ENCODE peak calls at places on chromosomes 1 and 21, in four cellular contexts. L, V, H and S are unnamed samples.

GRCh38 chr1:171433451-171433850 is 51.9 kb upstream of the PRRC2C start:
- DNase-seq in L (no peak), V (no peak), H (no peak), S (no peak)

GRCh38 chr21:26850116-26850643 is 5.0 kb upstream of the ADAMTS1 start:
- DNase-seq in L (peak), V (no peak), H (no peak), S (no peak)

GRCh38 chr1:186008920-186009737 is 274.9 kb downstream of the HMCN1 start:
- DNase-seq in L (no peak), V (no peak), H (no peak), S (no peak)

GRCh38 chr1:238895911-238896310 is 490.5 kb upstream of the CHRM3 start:
- DNase-seq in L (no peak), V (no peak), H (no peak), S (no peak)

GRCh38 chr1:229203030-229203751 is 67.7 kb upstream of the RAB4A start:
- DNase-seq in L (peak), V (no peak), H (peak), S (no peak)

GRCh38 chr21:43923391-43923790 is 58.4 kb downstream of the AGPAT3 start:
- DNase-seq in L (no peak), V (no peak), H (no peak), S (no peak)

GRCh38 chr1:215022723-215023122 is 59.8 kb upstream of the KCNK2 start:
- DNase-seq in L (no peak), V (no peak), H (no peak), S (no peak)

GRCh38 chr21:41715649-41716321 is 51.1 kb downstream of the RIPK4 start:
- DNase-seq in L (no peak), V (no peak), H (no peak), S (no peak)

GRCh38 chr1:26165126-26165892 is 3.5 kb downstream of the C1orf232 start:
- DNase-seq in L (no peak), V (no peak), H (no peak), S (no peak)

GRCh38 chr21:27412530-27412929 is 445.6 kb upstream of the ADAMTS5 start:
- DNase-seq in L (no peak), V (no peak), H (no peak), S (no peak)

GRCh38 chr1:234996245-234996757 is 132.3 kb downstream of the TOMM20 start:
- DNase-seq in L (no peak), V (no peak), H (no peak), S (no peak)

GRCh38 chr1:219657186-219657585 is 44.3 kb upstream of the ZC3H11B start:
- DNase-seq in L (no peak), V (no peak), H (no peak), S (no peak)

GRCh38 chr1:172443666-172444453 is at the start of gene PIGC:
- DNase-seq in L (peak), V (peak), H (peak), S (peak)

GRCh38 chr1:216742625-216743024 is 19.4 kb upstream of the ESRRG start:
- DNase-seq in L (no peak), V (no peak), H (no peak), S (no peak)
- TF ChIP-seq CTCF in L (no peak), V (peak), H (peak), S (peak)

DNA sequence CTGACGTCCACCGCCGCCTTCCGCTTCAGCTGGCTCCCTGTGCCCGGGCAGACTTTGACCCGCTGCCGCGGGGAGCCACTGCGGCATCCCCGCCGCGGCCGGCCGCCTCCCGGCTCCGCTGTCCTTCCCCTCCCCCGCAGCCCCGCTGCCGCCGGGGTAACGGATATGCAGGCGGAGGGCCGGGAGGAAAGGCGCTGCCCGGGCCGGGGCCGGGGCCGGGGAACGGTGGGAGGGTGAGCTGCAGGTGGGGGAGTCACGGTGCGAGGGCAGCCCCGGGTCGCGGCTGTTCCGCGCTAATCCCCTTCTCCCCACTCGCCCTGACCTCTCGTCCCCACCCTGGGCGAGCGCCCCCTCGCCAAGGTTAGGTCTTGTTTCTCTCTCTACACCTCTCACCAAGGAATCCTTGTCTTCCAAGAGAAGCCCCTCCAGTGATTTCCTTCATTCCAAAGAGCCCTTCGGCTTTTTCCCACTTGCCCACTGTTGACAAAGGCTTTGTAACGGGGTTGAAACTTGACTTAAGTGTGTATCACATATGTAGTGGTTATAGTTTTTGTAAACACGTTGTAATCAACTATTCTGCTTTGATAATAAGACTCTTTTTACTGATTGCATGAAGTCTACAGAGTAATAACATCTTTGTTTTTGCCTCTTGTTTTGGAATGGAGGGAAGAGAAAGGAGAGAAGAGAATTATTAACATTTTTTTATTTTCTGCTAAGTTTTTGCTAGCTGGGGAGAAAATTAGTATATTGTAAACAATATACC is 685 bp downstream of the XPR1 start:
- DNase-seq in L (no peak), V (no peak), H (peak), S (peak)
- TF ChIP-seq CTCF in L (peak), V (peak), H (peak), S (peak)

DNA sequence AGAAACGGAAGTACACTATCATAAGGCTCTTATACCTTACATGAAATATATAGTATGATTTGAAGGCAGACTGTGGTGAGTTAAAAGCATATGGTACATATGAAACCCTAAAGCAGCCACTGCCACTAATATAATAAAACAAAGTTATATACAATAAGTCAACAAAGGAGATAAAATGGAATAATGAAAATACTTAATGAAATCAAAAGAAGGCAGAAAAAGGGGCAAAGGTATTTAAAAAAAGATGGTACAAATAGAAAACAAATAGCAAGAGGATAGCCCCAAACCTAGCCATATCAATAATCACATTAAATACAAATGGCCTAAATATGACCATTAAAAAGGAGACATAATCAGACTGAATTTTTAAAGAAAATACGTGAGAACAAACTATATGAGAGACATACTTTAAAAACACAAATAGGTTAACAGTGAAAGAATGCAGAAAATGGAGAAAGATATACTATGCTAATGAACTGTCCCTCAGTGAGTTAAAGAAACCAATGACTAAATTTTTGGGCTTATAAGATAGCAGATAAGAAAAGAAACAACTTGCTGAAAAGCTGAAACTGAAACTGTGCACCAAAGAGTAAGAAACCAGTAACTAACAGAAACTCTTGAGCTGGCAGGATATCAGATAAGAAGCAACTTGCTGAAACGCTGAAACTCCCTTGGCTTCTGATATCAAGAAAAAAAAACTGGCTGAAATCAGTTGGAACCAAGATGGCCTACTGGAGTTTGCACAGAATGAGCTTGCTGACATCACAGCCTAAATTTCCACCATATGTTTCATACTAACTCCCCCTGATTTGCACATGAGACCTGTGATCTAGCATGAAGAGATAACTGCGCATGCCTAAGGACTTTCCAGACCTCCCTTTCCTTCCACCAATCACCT is 44.3 kb upstream of the IL10 start:
- DNase-seq in L (no peak), V (no peak), H (no peak), S (no peak)
- TF ChIP-seq CTCF in L (no peak), V (no peak), H (no peak), S (no peak)

GRCh38 chr1:206524739-206525364 is 17.5 kb downstream of the RASSF5 start:
- DNase-seq in L (no peak), V (no peak), H (no peak), S (no peak)
- TF ChIP-seq CTCF in L (no peak), V (no peak), H (no peak), S (no peak)

DNA sequence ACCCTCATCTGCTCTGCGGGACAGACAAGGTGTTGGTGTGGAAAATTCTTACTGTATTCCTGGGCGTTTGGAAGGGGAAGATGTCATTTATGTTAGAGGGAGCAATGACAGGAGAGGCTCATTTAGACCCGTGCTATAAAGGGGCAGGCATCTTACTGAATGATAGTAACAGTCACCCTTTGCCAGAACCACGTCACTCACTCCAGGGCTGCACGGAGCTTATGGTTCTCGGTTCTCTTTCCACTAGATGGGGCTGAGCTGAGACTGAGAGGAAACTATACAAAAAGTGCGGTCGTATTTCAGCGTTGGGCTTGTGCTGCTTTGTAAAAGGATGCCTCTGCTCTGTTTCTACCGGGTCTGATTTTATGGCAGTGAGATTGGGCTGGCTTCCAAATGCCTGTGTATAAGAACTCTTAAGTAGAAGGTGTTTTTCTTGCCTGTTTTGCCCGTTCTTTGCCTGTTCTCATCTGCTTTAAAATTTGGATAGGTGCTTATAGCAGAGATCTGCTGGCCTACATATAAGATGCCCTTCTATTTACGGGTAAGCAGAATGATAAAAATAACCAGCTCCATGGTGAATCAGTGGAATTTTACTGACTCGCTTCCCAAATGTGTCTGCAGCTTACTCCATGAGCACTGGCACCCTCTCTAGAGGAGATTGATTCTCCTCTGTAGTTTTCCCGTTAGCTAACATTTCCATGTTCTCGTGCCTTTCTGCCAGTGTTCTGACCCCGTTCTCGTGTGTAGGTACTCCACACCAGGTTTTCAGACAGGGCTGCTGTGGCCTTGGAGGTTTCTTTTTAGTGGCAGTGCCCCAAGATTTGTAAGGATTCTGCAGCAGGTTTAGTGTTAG is 55.9 kb downstream of the MRPS6 start:
- DNase-seq in L (no peak), V (peak), H (peak), S (no peak)
- TF ChIP-seq CTCF in L (no peak), V (peak), H (peak), S (peak)